ENCODE peak calls at places on chromosomes 7 and 10, in nine cellular contexts. D, G, W, Z, I, V, L, R and M are unnamed samples.

GRCh38 chr7:154167051-154167450 is 114.9 kb downstream of the DPP6 start:
- DNase-seq in R (no peak), Z (no peak), L (no peak), I (no peak), D (no peak), V (no peak), G (no peak), W (no peak), M (no peak)

GRCh38 chr10:5944389-5945202 is 32.7 kb downstream of the IL15RA start:
- DNase-seq in W (peak; percentile 95), I (peak; percentile 98), R (no peak), L (peak; percentile 93), V (no peak), Z (peak; percentile 99), G (peak; percentile 99), D (no peak), M (peak; percentile 78)

GRCh38 chr10:24727811-24728210 is 4.1 kb upstream of the ARHGAP21 start:
- DNase-seq in Z (no peak), W (no peak), L (no peak), R (no peak), I (peak; percentile 45), V (no peak), G (no peak), D (no peak), M (no peak)

GRCh38 chr7:9891056-9891455 is 1082.6 kb upstream of the PHF14 start:
- DNase-seq in D (no peak), L (no peak), I (no peak), W (no peak), R (no peak), Z (no peak), G (no peak), V (no peak), M (no peak)

GRCh38 chr10:2631557-2631956 is 435.8 kb upstream of the PFKP start:
- DNase-seq in W (no peak), G (no peak), I (no peak), V (no peak), L (no peak), R (no peak), D (no peak), Z (no peak), M (no peak)

GRCh38 chr10:121598261-121599249 is at the start of gene FGFR2:
- DNase-seq in V (no peak), I (peak; percentile 54), Z (peak; percentile 46), G (peak; percentile 82), R (no peak), W (peak; percentile 47), D (peak; percentile 80), L (peak; percentile 85), M (peak; percentile 88)

GRCh38 chr10:46517541-46517940 is 38.9 kb downstream of the GPRIN2 start:
- DNase-seq in D (no peak), L (no peak), R (no peak), I (no peak), Z (no peak), G (no peak), V (no peak), W (no peak), M (no peak)

GRCh38 chr7:75727881-75728592 is 10.7 kb downstream of the HIP1 start:
- DNase-seq in V (no peak), G (peak; percentile 62), L (peak; percentile 86), D (no peak), R (no peak), W (no peak), I (peak; percentile 78), Z (no peak), M (peak; percentile 91)

GRCh38 chr10:30270247-30270646 is 78.8 kb downstream of the MTPAP start:
- DNase-seq in W (peak; percentile 13), D (no peak), R (no peak), G (peak; percentile 14), Z (no peak), V (no peak), L (no peak), I (peak; percentile 36), M (no peak)

GRCh38 chr10:99730026-99730425 is 1.9 kb downstream of the COX15 start:
- DNase-seq in G (peak; percentile 11), D (no peak), Z (peak; percentile 19), I (peak; percentile 80), R (no peak), V (no peak), W (no peak), L (no peak), M (no peak)

GRCh38 chr10:122559228-122559627 is 1.3 kb upstream of the DMBT1 start:
- DNase-seq in I (no peak), W (no peak), R (no peak), V (no peak), Z (no peak), G (no peak), D (no peak), L (no peak), M (no peak)

GRCh38 chr10:74460812-74461211 is 309.8 kb downstream of the ADK start:
- DNase-seq in L (no peak), D (peak; percentile 74), G (peak; percentile 5), I (peak; percentile 26), R (no peak), Z (no peak), W (peak; percentile 4), V (no peak), M (no peak)

GRCh38 chr7:55250313-55250712 is 114.8 kb upstream of the LANCL2 start:
- DNase-seq in V (no peak), W (no peak), L (no peak), D (no peak), I (peak; percentile 23), R (no peak), G (peak; percentile 21), Z (no peak), M (peak; percentile 36)

GRCh38 chr7:130865408-130866236 is 131.6 kb upstream of the KLF14 start:
- DNase-seq in D (no peak), I (peak; percentile 55), R (no peak), G (peak; percentile 60), Z (no peak), W (no peak), V (no peak), L (no peak), M (no peak)

GRCh38 chr10:5628798-5629788 is 37.3 kb downstream of the ASB13 start:
- DNase-seq in L (no peak), W (no peak), G (peak; percentile 44), V (no peak), D (no peak), I (peak; percentile 46), R (no peak), Z (no peak), M (no peak)

GRCh38 chr7:142445019-142445686 is 187.3 kb upstream of the PRSS58 start:
- DNase-seq in R (no peak), Z (no peak), V (no peak), L (no peak), W (no peak), I (no peak), G (no peak), D (no peak), M (no peak)

GRCh38 chr7:41085244-41085643 is 617.6 kb downstream of the INHBA start:
- DNase-seq in R (no peak), Z (peak; percentile 29), D (no peak), G (peak; percentile 51), I (peak; percentile 60), V (no peak), L (no peak), W (no peak), M (no peak)